ENCODE peak calls at places on chromosome 7, in nine cellular contexts. I is A549; F is CD8-positive, alpha-beta T cell; S is spleen; Q is fibroblast of lung; X is adipocyte; T is tibial artery; Z is aorta; G is hepatocyte. B is an unnamed sample.
A peak's percentile ranks its signal among the peaks of the same experiment; 100 is the strongest.

GRCh38 chr7:140390466-140391190 is 7.7 kb downstream of the SLC37A3 start:
- DNase-seq in S (peak; percentile 72), Z (no peak), I (no peak), T (peak; percentile 24), G (no peak), F (no peak), X (peak; percentile 20), Q (peak; percentile 54), B (no peak)

GRCh38 chr7:157551325-157552070 is 214.7 kb downstream of the DNAJB6 start:
- DNase-seq in Q (no peak), I (no peak), Z (peak; percentile 68), X (no peak), F (no peak), T (peak; percentile 39), S (peak; percentile 51), G (no peak), B (no peak)

GRCh38 chr7:127907638-127908040 is 123.6 kb downstream of the LRRC4 start:
- DNase-seq in X (no peak), Q (peak; percentile 83), I (no peak), Z (no peak), S (no peak), G (peak; percentile 56), F (no peak), T (no peak), B (no peak)

GRCh38 chr7:159144756-159145543 is at the start of gene VIPR2:
- DNase-seq in Z (peak; percentile 82), Q (no peak), I (no peak), G (peak; percentile 52), X (no peak), T (peak; percentile 68), F (peak; percentile 39), S (peak; percentile 74), B (peak; percentile 49)

GRCh38 chr7:65554-65953 is 126.8 kb upstream of the FAM20C start:
- DNase-seq in I (no peak), T (no peak), F (no peak), X (no peak), Z (peak; percentile 42), S (no peak), Q (peak; percentile 76), G (no peak), B (no peak)

GRCh38 chr7:100612730-100613446 is 548 bp downstream of the MOSPD3 start:
- DNase-seq in F (peak; percentile 36), I (no peak), T (peak; percentile 74), Q (no peak), S (no peak), Z (no peak), X (peak; percentile 29), G (peak; percentile 36), B (no peak)

GRCh38 chr7:41069635-41070034 is 633.3 kb downstream of the INHBA start:
- DNase-seq in T (no peak), S (no peak), G (no peak), I (no peak), X (no peak), Q (no peak), F (no peak), Z (no peak), B (no peak)

GRCh38 chr7:86407291-86407690 is 236.4 kb upstream of the GRM3 start:
- DNase-seq in I (no peak), F (no peak), T (no peak), G (no peak), S (no peak), Q (peak; percentile 77), X (no peak), Z (no peak), B (no peak)

GRCh38 chr7:25519962-25520562 is 291.8 kb upstream of the NPVF start:
- DNase-seq in T (no peak), I (no peak), X (no peak), Z (no peak), Q (no peak), G (no peak), S (no peak), F (no peak), B (no peak)

GRCh38 chr7:25517906-25518305 is 289.6 kb upstream of the NPVF start:
- DNase-seq in S (no peak), I (no peak), Q (no peak), F (no peak), G (no peak), X (no peak), Z (no peak), T (no peak), B (no peak)

GRCh38 chr7:25522727-25523126 is 294.4 kb upstream of the NPVF start:
- DNase-seq in Q (no peak), I (no peak), G (no peak), X (no peak), S (no peak), F (no peak), T (no peak), Z (no peak), B (no peak)

GRCh38 chr7:25515876-25516275 is 287.6 kb upstream of the NPVF start:
- DNase-seq in S (no peak), I (no peak), F (no peak), G (no peak), Q (no peak), Z (no peak), T (no peak), X (no peak), B (no peak)

DNA sequence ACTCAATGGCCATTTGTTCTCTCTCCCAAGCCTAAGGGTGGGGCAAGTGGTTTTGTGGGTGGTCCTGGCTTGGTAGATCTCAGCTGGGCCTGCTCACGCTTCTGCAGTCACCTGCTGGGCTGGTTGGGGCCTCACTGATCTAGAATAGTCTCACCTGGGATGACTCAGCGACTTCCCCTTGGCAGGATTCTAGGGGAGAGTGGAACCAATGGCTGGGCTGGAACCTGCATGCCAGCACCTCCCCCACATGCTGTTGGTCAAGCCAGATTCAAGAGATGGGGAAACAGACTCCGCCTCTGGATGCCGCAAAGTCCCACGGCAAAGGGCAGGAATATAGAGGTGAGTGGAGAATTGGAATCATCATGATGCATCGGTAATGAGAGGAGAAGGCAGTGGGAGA is 292.9 kb upstream of the NPVF start:
- DNase-seq in T (no peak), I (no peak), Q (no peak), F (no peak), S (no peak), G (no peak), Z (no peak), X (no peak), B (no peak)
- H3K4me1 ChIP-seq in T (no peaks in the 10 kb centered on the region), I (no peaks in the 10 kb centered on the region), Q (no peaks in the 10 kb centered on the region), F (peaks cover 19% of the 10 kb centered on the region), S (peaks cover 6% of the 10 kb centered on the region), G (no peaks in the 10 kb centered on the region), Z (no peaks in the 10 kb centered on the region), X (peaks cover 2% of the 10 kb centered on the region), B (no peaks in the 10 kb centered on the region)

GRCh38 chr7:105656922-105657521 is 75.7 kb upstream of the EFCAB10 start:
- DNase-seq in F (peak; percentile 80), G (no peak), X (peak; percentile 35), S (no peak), Q (no peak), Z (no peak), T (no peak), I (peak; percentile 67), B (no peak)

GRCh38 chr7:105654095-105654686 is 72.9 kb upstream of the EFCAB10 start:
- DNase-seq in F (no peak), S (no peak), Z (no peak), Q (no peak), I (no peak), X (no peak), T (no peak), G (no peak), B (no peak)

GRCh38 chr7:105653441-105654005 is 72.2 kb upstream of the EFCAB10 start:
- DNase-seq in Z (no peak), I (no peak), X (no peak), T (no peak), F (no peak), G (peak; percentile 40), Q (no peak), S (no peak), B (no peak)

GRCh38 chr7:105655901-105656380 is 74.6 kb upstream of the EFCAB10 start:
- DNase-seq in G (no peak), X (no peak), Z (no peak), T (no peak), F (no peak), I (no peak), S (peak; percentile 56), Q (no peak), B (no peak)

DNA sequence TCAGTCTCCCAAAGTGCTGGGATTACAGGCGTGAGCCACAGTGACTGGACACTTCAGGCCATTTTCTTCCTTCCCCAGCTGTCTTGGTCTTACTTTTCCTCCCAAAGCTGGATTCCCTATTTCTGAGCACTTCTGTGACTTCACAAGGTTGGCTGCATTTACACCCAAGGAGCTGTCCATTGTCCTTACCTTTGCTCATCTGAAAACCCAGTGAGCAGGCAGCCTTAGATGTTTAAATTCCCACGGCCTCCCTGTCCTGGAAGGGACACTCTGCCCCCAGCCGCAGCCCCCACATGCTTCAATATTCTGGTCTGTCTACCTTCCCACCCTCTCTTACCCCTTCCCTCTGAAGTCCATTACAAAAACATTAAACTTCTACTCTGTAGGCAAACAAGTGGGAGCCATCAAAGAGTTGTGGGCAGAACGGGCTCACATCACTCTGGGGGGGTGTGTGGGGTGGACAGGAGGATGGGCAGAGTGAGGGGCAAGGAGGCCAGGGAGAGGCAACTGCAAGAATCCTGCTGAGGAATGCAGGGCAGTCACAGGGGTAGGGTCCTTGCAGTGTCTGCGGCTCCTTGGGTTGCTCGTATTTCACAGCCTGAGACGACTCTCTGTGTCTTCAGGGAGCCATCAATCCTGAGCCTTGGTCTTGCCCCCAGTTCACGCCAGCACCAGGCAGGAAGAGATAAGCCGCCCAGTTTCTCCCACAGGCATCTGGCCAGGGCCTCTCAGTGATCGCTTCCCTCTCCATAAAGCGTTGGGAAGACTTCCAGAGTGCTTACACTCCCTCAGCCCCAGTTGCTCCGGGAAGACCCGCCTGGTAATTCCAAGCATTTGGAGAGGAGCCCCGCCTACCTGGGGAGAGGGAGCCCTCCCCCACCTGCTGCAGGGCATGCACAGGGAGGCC is 74.0 kb upstream of the EFCAB10 start:
- DNase-seq in I (no peak), X (peak; percentile 38), G (peak; percentile 69), F (no peak), Q (peak; percentile 57), T (no peak), S (no peak), Z (no peak), B (peak; percentile 68)
- H3K4me3 ChIP-seq in I (no peak overlapping the region), X (no peak overlapping the region), G (no peak overlapping the region), F (no peak overlapping the region), Q (no peak overlapping the region), T (no peak overlapping the region), S (no peak overlapping the region), Z (no peak overlapping the region), B (no peak overlapping the region)

DNA sequence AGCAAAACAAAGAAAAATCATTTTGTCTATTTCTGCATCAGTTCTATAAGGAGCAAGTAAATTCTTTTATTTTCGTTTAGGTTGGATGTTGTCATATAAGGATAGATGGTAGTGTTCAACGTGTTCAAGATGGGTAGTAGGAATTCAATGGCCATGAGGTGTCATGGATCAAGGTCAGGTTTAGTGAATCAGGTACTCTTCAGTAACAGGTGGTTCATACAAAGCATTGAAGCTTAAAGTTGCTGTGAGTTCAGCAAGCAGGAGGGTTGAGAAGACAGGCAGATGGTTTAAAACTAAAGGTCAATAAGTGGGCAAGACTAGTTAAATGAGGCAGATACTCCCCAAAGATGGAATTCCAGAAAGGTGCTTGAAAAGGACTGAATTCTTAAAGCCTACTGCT is 5.6 kb downstream of the LUC7L2 start:
- DNase-seq in T (no peak), F (no peak), Q (no peak), X (no peak), I (no peak), G (no peak), S (no peak), Z (no peak), B (no peak)
- H3K4me1 ChIP-seq in T (peaks cover 78% of the 10 kb centered on the region), F (peaks cover 60% of the 10 kb centered on the region), Q (no peaks in the 10 kb centered on the region), X (peaks cover 29% of the 10 kb centered on the region), I (peaks cover 36% of the 10 kb centered on the region), G (peaks cover 11% of the 10 kb centered on the region), S (peaks cover 50% of the 10 kb centered on the region), Z (peaks cover 3% of the 10 kb centered on the region), B (no peaks in the 10 kb centered on the region)

DNA sequence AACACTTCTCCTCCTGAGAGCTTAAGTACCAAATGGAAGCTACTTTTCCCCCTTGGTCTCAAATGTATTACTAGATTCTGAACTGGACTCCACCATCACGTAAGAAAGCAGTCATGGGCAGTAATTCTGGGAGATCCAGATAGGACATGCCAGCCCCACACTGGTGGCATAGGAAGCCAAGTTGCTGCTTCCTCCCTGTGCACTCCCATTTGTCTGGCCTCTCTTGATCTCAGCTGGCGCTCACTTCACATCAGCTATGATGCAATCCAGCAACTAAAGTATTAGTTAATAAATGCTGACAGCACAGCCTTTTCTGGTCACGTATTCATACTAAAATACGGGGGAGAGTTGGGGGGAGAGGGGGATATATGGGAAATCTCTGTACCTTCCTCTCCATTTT is 3.4 kb upstream of the IL6 start:
- DNase-seq in F (no peak), G (no peak), X (peak; percentile 32), T (no peak), S (no peak), Z (no peak), I (no peak), Q (no peak), B (peak; percentile 26)
- H3K4me3 ChIP-seq in F (no peak overlapping the region), G (no peak overlapping the region), X (peak overlapping the region; percentile 20), T (no peak overlapping the region), S (no peak overlapping the region), Z (no peak overlapping the region), I (no peak overlapping the region), Q (no peak overlapping the region), B (no peak overlapping the region)

B was measured in uterus.